ENCODE peak calls at places on chromosome 3, in eight cellular contexts. One of them, this sample, is unnamed.

GRCh38 chr3:79354179-79354688 is 413.6 kb downstream of the ROBO1 start:
- DNase-seq in ovary: no peak
- DNase-seq in body of pancreas: no peak
- DNase-seq in transverse colon: no peak
- DNase-seq in breast epithelium: no peak
- DNase-seq in HCT116: no peak
- DNase-seq in esophagus squamous epithelium: no peak
- DNase-seq in A549: no peak
- DNase-seq in this sample: no peak

GRCh38 chr3:155554777-155555445 is 190.0 kb downstream of the PLCH1 start:
- DNase-seq in ovary: no peak
- DNase-seq in body of pancreas: peak; percentile 49
- DNase-seq in transverse colon: no peak
- DNase-seq in breast epithelium: no peak
- DNase-seq in HCT116: no peak
- DNase-seq in esophagus squamous epithelium: no peak
- DNase-seq in A549: peak; percentile 85
- DNase-seq in this sample: no peak

GRCh38 chr3:54146383-54147239 is 24.3 kb downstream of the CACNA2D3 start:
- DNase-seq in ovary: peak; percentile 11
- DNase-seq in body of pancreas: peak; percentile 71
- DNase-seq in transverse colon: peak; percentile 41
- DNase-seq in breast epithelium: no peak
- DNase-seq in HCT116: peak; percentile 4
- DNase-seq in esophagus squamous epithelium: no peak
- DNase-seq in A549: peak; percentile 36
- DNase-seq in this sample: no peak

GRCh38 chr3:138935864-138936762 is 10.8 kb downstream of the FOXL2 start:
- DNase-seq in ovary: peak; percentile 92
- DNase-seq in body of pancreas: peak; percentile 88
- DNase-seq in transverse colon: peak; percentile 69
- DNase-seq in breast epithelium: peak; percentile 72
- DNase-seq in HCT116: peak; percentile 52
- DNase-seq in esophagus squamous epithelium: no peak
- DNase-seq in A549: peak; percentile 64
- DNase-seq in this sample: no peak

GRCh38 chr3:48240000-48240710 is 749 bp upstream of the ZNF589 start:
- DNase-seq in ovary: no peak
- DNase-seq in body of pancreas: no peak
- DNase-seq in transverse colon: no peak
- DNase-seq in breast epithelium: no peak
- DNase-seq in HCT116: no peak
- DNase-seq in esophagus squamous epithelium: no peak
- DNase-seq in A549: no peak
- DNase-seq in this sample: no peak

GRCh38 chr3:73143401-73143800 is 81.9 kb downstream of the EBLN2 start:
- DNase-seq in ovary: no peak
- DNase-seq in body of pancreas: no peak
- DNase-seq in transverse colon: no peak
- DNase-seq in breast epithelium: no peak
- DNase-seq in HCT116: no peak
- DNase-seq in esophagus squamous epithelium: no peak
- DNase-seq in A549: no peak
- DNase-seq in this sample: no peak

GRCh38 chr3:4474683-4475490 is 7.8 kb upstream of the SUMF1 start:
- DNase-seq in ovary: no peak
- DNase-seq in body of pancreas: peak; percentile 53
- DNase-seq in transverse colon: no peak
- DNase-seq in breast epithelium: no peak
- DNase-seq in HCT116: no peak
- DNase-seq in esophagus squamous epithelium: peak; percentile 6
- DNase-seq in A549: peak; percentile 16
- DNase-seq in this sample: no peak

GRCh38 chr3:112394008-112394616 is 61.2 kb downstream of the CD200 start:
- DNase-seq in ovary: peak; percentile 43
- DNase-seq in body of pancreas: no peak
- DNase-seq in transverse colon: no peak
- DNase-seq in breast epithelium: no peak
- DNase-seq in HCT116: no peak
- DNase-seq in esophagus squamous epithelium: no peak
- DNase-seq in A549: no peak
- DNase-seq in this sample: no peak

GRCh38 chr3:187750041-187750512 is 4.8 kb upstream of the BCL6 start:
- DNase-seq in ovary: no peak
- DNase-seq in body of pancreas: peak; percentile 89
- DNase-seq in transverse colon: peak; percentile 74
- DNase-seq in breast epithelium: peak; percentile 76
- DNase-seq in HCT116: peak; percentile 82
- DNase-seq in esophagus squamous epithelium: no peak
- DNase-seq in A549: peak; percentile 66
- DNase-seq in this sample: no peak
- TF ChIP-seq POLR2A in ovary: no peak
- TF ChIP-seq POLR2A in body of pancreas: peak; percentile 64
- TF ChIP-seq POLR2A in transverse colon: peak; percentile 30
- TF ChIP-seq POLR2A in breast epithelium: peak; percentile 65
- TF ChIP-seq POLR2A in HCT116: no peak
- TF ChIP-seq POLR2A in esophagus squamous epithelium: no peak
- TF ChIP-seq POLR2A in A549: no peak
- TF ChIP-seq POLR2A in this sample: no peak

GRCh38 chr3:42036483-42036823 is 54.7 kb upstream of the TRAK1 start:
- DNase-seq in ovary: no peak
- DNase-seq in body of pancreas: peak; percentile 30
- DNase-seq in transverse colon: no peak
- DNase-seq in breast epithelium: no peak
- DNase-seq in HCT116: no peak
- DNase-seq in esophagus squamous epithelium: no peak
- DNase-seq in A549: peak; percentile 62
- DNase-seq in this sample: no peak

GRCh38 chr3:42033741-42034140 is 57.4 kb upstream of the TRAK1 start:
- DNase-seq in ovary: no peak
- DNase-seq in body of pancreas: no peak
- DNase-seq in transverse colon: no peak
- DNase-seq in breast epithelium: no peak
- DNase-seq in HCT116: no peak
- DNase-seq in esophagus squamous epithelium: no peak
- DNase-seq in A549: no peak
- DNase-seq in this sample: no peak

GRCh38 chr3:42035007-42035406 is 56.1 kb upstream of the TRAK1 start:
- DNase-seq in ovary: no peak
- DNase-seq in body of pancreas: no peak
- DNase-seq in transverse colon: no peak
- DNase-seq in breast epithelium: no peak
- DNase-seq in HCT116: no peak
- DNase-seq in esophagus squamous epithelium: no peak
- DNase-seq in A549: no peak
- DNase-seq in this sample: no peak

GRCh38 chr3:42037318-42037945 is 53.7 kb upstream of the TRAK1 start:
- DNase-seq in ovary: no peak
- DNase-seq in body of pancreas: no peak
- DNase-seq in transverse colon: no peak
- DNase-seq in breast epithelium: no peak
- DNase-seq in HCT116: no peak
- DNase-seq in esophagus squamous epithelium: no peak
- DNase-seq in A549: no peak
- DNase-seq in this sample: no peak

DNA sequence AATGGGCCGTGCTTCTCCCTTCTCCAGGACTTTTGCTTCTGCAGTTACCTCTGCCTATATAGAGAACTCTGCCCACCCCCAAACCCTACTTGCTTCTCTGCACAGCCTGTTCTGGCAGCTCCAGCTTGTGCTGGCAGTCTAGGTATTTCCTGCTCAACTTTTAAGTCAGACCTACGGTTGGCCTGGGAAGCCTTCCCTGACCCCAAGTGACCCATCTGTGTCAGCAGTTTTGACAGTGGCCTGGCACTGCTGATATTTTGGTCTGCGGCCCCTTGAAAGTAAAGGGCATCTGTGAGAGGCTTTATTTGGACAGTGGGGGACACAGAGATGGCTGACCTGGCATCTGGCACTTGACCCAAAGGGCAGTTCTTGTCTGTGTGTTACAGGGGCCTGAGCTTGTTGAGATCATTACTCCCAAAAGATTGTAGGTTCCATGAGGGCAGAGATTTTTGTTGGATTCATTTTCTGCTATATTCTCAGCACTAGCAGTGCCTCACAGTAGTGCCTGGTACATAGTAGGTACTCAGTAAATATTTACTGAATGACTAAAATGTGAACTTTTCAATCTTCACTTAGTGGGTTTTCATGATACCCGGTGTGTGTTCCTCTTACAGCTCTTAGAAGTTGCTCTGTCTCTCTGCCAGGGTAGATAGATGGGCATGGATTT is 55.2 kb upstream of the TRAK1 start:
- DNase-seq in ovary: no peak
- DNase-seq in body of pancreas: peak; percentile 26
- DNase-seq in transverse colon: no peak
- DNase-seq in breast epithelium: no peak
- DNase-seq in HCT116: no peak
- DNase-seq in esophagus squamous epithelium: no peak
- DNase-seq in A549: no peak
- DNase-seq in this sample: no peak
- H3K4me1 ChIP-seq in ovary: peaks cover 21% of the 10 kb centered on the region
- H3K4me1 ChIP-seq in body of pancreas: peaks cover 45% of the 10 kb centered on the region
- H3K4me1 ChIP-seq in transverse colon: peaks cover 45% of the 10 kb centered on the region
- H3K4me1 ChIP-seq in breast epithelium: no peaks in the 10 kb centered on the region
- H3K4me1 ChIP-seq in HCT116: peaks cover 39% of the 10 kb centered on the region
- H3K4me1 ChIP-seq in esophagus squamous epithelium: peaks cover 41% of the 10 kb centered on the region
- H3K4me1 ChIP-seq in A549: peaks cover 58% of the 10 kb centered on the region
- H3K4me1 ChIP-seq in this sample: peaks cover 60% of the 10 kb centered on the region

GRCh38 chr3:49469037-49469875 is 811 bp upstream of the DAG1 start:
- DNase-seq in ovary: peak; percentile 78
- DNase-seq in body of pancreas: peak; percentile 65
- DNase-seq in transverse colon: peak; percentile 70
- DNase-seq in breast epithelium: peak; percentile 79
- DNase-seq in HCT116: no peak
- DNase-seq in esophagus squamous epithelium: no peak
- DNase-seq in A549: peak; percentile 68
- DNase-seq in this sample: no peak
- TF ChIP-seq POLR2A in ovary: no peak
- TF ChIP-seq POLR2A in body of pancreas: no peak
- TF ChIP-seq POLR2A in transverse colon: no peak
- TF ChIP-seq POLR2A in breast epithelium: no peak
- TF ChIP-seq POLR2A in HCT116: no peak
- TF ChIP-seq POLR2A in esophagus squamous epithelium: no peak
- TF ChIP-seq POLR2A in A549: no peak
- TF ChIP-seq POLR2A in this sample: no peak

GRCh38 chr3:185342458-185343169 is 20.3 kb upstream of the MAP3K13 start:
- DNase-seq in ovary: no peak
- DNase-seq in body of pancreas: no peak
- DNase-seq in transverse colon: no peak
- DNase-seq in breast epithelium: no peak
- DNase-seq in HCT116: no peak
- DNase-seq in esophagus squamous epithelium: no peak
- DNase-seq in A549: no peak
- DNase-seq in this sample: no peak

GRCh38 chr3:185337231-185337816 is 25.6 kb upstream of the MAP3K13 start:
- DNase-seq in ovary: no peak
- DNase-seq in body of pancreas: peak; percentile 19
- DNase-seq in transverse colon: no peak
- DNase-seq in breast epithelium: no peak
- DNase-seq in HCT116: no peak
- DNase-seq in esophagus squamous epithelium: no peak
- DNase-seq in A549: peak; percentile 78
- DNase-seq in this sample: no peak

GRCh38 chr3:185339945-185340344 is 23.0 kb upstream of the MAP3K13 start:
- DNase-seq in ovary: no peak
- DNase-seq in body of pancreas: no peak
- DNase-seq in transverse colon: no peak
- DNase-seq in breast epithelium: no peak
- DNase-seq in HCT116: no peak
- DNase-seq in esophagus squamous epithelium: no peak
- DNase-seq in A549: no peak
- DNase-seq in this sample: no peak

GRCh38 chr3:185347392-185347791 is 15.5 kb upstream of the MAP3K13 start:
- DNase-seq in ovary: no peak
- DNase-seq in body of pancreas: no peak
- DNase-seq in transverse colon: no peak
- DNase-seq in breast epithelium: no peak
- DNase-seq in HCT116: no peak
- DNase-seq in esophagus squamous epithelium: no peak
- DNase-seq in A549: no peak
- DNase-seq in this sample: no peak

GRCh38 chr3:185341616-185342457 is 21.1 kb upstream of the MAP3K13 start:
- DNase-seq in ovary: no peak
- DNase-seq in body of pancreas: peak; percentile 47
- DNase-seq in transverse colon: no peak
- DNase-seq in breast epithelium: no peak
- DNase-seq in HCT116: no peak
- DNase-seq in esophagus squamous epithelium: no peak
- DNase-seq in A549: peak; percentile 39
- DNase-seq in this sample: no peak
- H3K4me1 ChIP-seq in ovary: no peaks in the 10 kb centered on the region
- H3K4me1 ChIP-seq in body of pancreas: peaks cover 48% of the 10 kb centered on the region
- H3K4me1 ChIP-seq in transverse colon: peaks cover 20% of the 10 kb centered on the region
- H3K4me1 ChIP-seq in breast epithelium: no peaks in the 10 kb centered on the region
- H3K4me1 ChIP-seq in HCT116: peaks cover 24% of the 10 kb centered on the region
- H3K4me1 ChIP-seq in esophagus squamous epithelium: peaks cover 10% of the 10 kb centered on the region
- H3K4me1 ChIP-seq in A549: peaks cover 60% of the 10 kb centered on the region
- H3K4me1 ChIP-seq in this sample: no peaks in the 10 kb centered on the region

This sample was measured in vagina.